ENCODE peak calls at places on chromosomes 2 and 18, in seven cellular contexts. One of them, this sample, is unnamed.

GRCh38 chr2:196083601-196084000 is 15.0 kb upstream of the DNAH7 start:
- DNase-seq in SK-N-SH: no peak
- DNase-seq in IMR-90: no peak
- DNase-seq in H1: no peak
- DNase-seq in HepG2: no peak
- DNase-seq in GM12878: no peak
- DNase-seq in A549: no peak
- DNase-seq in this sample: no peak

GRCh38 chr18:22558945-22559385 is 141.2 kb upstream of the CTAGE1 start:
- DNase-seq in IMR-90: peak
- DNase-seq in H1: no peak
- DNase-seq in A549: peak
- DNase-seq in GM12878: no peak
- DNase-seq in HepG2: peak
- DNase-seq in SK-N-SH: peak
- DNase-seq in this sample: peak

GRCh38 chr2:178279142-178279541 is 84.8 kb downstream of the OSBPL6 start:
- DNase-seq in SK-N-SH: no peak
- DNase-seq in H1: peak
- DNase-seq in A549: no peak
- DNase-seq in GM12878: no peak
- DNase-seq in HepG2: no peak
- DNase-seq in IMR-90: peak
- DNase-seq in this sample: no peak

GRCh38 chr18:48430162-48430561 is 21.0 kb upstream of the ZBTB7C start:
- DNase-seq in HepG2: no peak
- DNase-seq in IMR-90: no peak
- DNase-seq in H1: no peak
- DNase-seq in GM12878: no peak
- DNase-seq in SK-N-SH: no peak
- DNase-seq in A549: no peak
- DNase-seq in this sample: no peak

GRCh38 chr18:36388310-36388709 is 90.8 kb downstream of the FHOD3 start:
- DNase-seq in GM12878: no peak
- DNase-seq in HepG2: no peak
- DNase-seq in SK-N-SH: no peak
- DNase-seq in H1: no peak
- DNase-seq in IMR-90: no peak
- DNase-seq in A549: no peak
- DNase-seq in this sample: no peak

GRCh38 chr2:54416166-54416798 is 39.8 kb upstream of the SPTBN1 start:
- DNase-seq in GM12878: no peak
- DNase-seq in A549: no peak
- DNase-seq in SK-N-SH: no peak
- DNase-seq in IMR-90: peak
- DNase-seq in H1: no peak
- DNase-seq in HepG2: peak
- DNase-seq in this sample: peak

GRCh38 chr18:44824884-44825283 is 144.2 kb downstream of the SETBP1 start:
- DNase-seq in HepG2: no peak
- DNase-seq in IMR-90: no peak
- DNase-seq in H1: no peak
- DNase-seq in GM12878: no peak
- DNase-seq in SK-N-SH: no peak
- DNase-seq in A549: no peak
- DNase-seq in this sample: no peak

GRCh38 chr18:41036346-41036745 is 918.7 kb upstream of the PIK3C3 start:
- DNase-seq in HepG2: no peak
- DNase-seq in SK-N-SH: no peak
- DNase-seq in IMR-90: no peak
- DNase-seq in A549: no peak
- DNase-seq in GM12878: no peak
- DNase-seq in H1: no peak
- DNase-seq in this sample: no peak

GRCh38 chr2:109242222-109242653 is 113.2 kb downstream of the SH3RF3 start:
- DNase-seq in IMR-90: no peak
- DNase-seq in SK-N-SH: no peak
- DNase-seq in GM12878: no peak
- DNase-seq in HepG2: no peak
- DNase-seq in A549: no peak
- DNase-seq in H1: no peak
- DNase-seq in this sample: no peak

GRCh38 chr18:45954070-45954712 is 12.9 kb downstream of the EPG5 start:
- DNase-seq in HepG2: no peak
- DNase-seq in GM12878: no peak
- DNase-seq in IMR-90: peak
- DNase-seq in A549: no peak
- DNase-seq in H1: no peak
- DNase-seq in SK-N-SH: no peak
- DNase-seq in this sample: no peak

GRCh38 chr2:137223722-137224121 is 458.4 kb downstream of the THSD7B start:
- DNase-seq in HepG2: no peak
- DNase-seq in GM12878: no peak
- DNase-seq in A549: no peak
- DNase-seq in H1: no peak
- DNase-seq in IMR-90: no peak
- DNase-seq in SK-N-SH: no peak
- DNase-seq in this sample: no peak

GRCh38 chr18:76458522-76459311 is 36.3 kb downstream of the ZNF516 start:
- DNase-seq in H1: no peak
- DNase-seq in IMR-90: no peak
- DNase-seq in SK-N-SH: no peak
- DNase-seq in GM12878: no peak
- DNase-seq in HepG2: no peak
- DNase-seq in A549: no peak
- DNase-seq in this sample: no peak

GRCh38 chr2:9518780-9519179 is 36.9 kb downstream of the ADAM17 start:
- DNase-seq in SK-N-SH: no peak
- DNase-seq in H1: no peak
- DNase-seq in GM12878: no peak
- DNase-seq in IMR-90: no peak
- DNase-seq in A549: no peak
- DNase-seq in HepG2: no peak
- DNase-seq in this sample: no peak

GRCh38 chr2:68907923-68908253 is 36.7 kb upstream of the BMP10 start:
- DNase-seq in IMR-90: no peak
- DNase-seq in SK-N-SH: no peak
- DNase-seq in GM12878: no peak
- DNase-seq in H1: no peak
- DNase-seq in A549: no peak
- DNase-seq in HepG2: no peak
- DNase-seq in this sample: no peak

GRCh38 chr2:68908392-68908970 is 37.3 kb upstream of the BMP10 start:
- DNase-seq in H1: peak
- DNase-seq in IMR-90: peak
- DNase-seq in HepG2: no peak
- DNase-seq in A549: peak
- DNase-seq in GM12878: peak
- DNase-seq in SK-N-SH: no peak
- DNase-seq in this sample: peak

GRCh38 chr2:68905116-68905515 is 33.9 kb upstream of the BMP10 start:
- DNase-seq in IMR-90: peak
- DNase-seq in A549: no peak
- DNase-seq in SK-N-SH: no peak
- DNase-seq in H1: no peak
- DNase-seq in GM12878: no peak
- DNase-seq in HepG2: no peak
- DNase-seq in this sample: no peak

GRCh38 chr2:68909793-68910674 is 38.8 kb upstream of the BMP10 start:
- DNase-seq in HepG2: peak
- DNase-seq in GM12878: peak
- DNase-seq in IMR-90: peak
- DNase-seq in A549: peak
- DNase-seq in H1: no peak
- DNase-seq in SK-N-SH: peak
- DNase-seq in this sample: peak

DNA sequence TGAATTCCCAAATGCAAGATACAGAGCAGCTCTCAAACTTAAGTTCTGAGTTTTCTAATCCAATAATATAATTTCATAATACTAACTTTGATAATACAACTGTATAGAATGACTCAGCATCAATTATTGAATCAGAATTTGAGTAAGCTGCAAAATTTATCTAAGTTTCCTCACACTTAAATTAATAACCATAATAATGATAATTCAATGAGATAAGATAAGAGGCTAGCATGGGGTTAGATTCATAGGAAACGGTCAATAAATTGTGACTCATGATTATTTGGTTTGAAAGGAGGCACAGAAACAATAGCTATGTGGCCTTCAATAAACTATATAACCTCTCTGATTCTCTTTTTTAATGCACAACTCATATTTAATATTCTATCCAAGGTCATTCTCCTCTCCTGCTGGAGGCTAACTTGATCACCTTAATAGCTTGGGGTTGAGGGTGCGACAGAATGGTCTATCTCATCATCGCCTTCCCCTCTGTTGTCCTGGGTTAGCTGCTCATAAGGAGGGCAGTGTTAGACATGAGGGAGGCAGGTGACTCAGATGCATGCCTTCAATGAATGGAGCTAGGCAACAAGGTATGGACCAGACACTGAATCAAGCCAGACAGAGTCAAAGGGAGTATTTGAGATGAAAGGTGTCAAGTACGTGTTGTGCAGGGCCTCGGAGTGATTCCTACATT is 36.2 kb upstream of the BMP10 start:
- DNase-seq in SK-N-SH: no peak
- DNase-seq in HepG2: no peak
- DNase-seq in IMR-90: no peak
- DNase-seq in A549: no peak
- DNase-seq in GM12878: no peak
- DNase-seq in H1: no peak
- DNase-seq in this sample: no peak
- TF ChIP-seq RFX5 in SK-N-SH: no peak
- TF ChIP-seq RFX5 in HepG2: no peak
- TF ChIP-seq RFX5 in IMR-90: no peak
- TF ChIP-seq RFX5 in A549: no peak
- TF ChIP-seq RFX5 in GM12878: no peak
- TF ChIP-seq RFX5 in H1: no peak
- TF ChIP-seq RFX5 in this sample: no peak

DNA sequence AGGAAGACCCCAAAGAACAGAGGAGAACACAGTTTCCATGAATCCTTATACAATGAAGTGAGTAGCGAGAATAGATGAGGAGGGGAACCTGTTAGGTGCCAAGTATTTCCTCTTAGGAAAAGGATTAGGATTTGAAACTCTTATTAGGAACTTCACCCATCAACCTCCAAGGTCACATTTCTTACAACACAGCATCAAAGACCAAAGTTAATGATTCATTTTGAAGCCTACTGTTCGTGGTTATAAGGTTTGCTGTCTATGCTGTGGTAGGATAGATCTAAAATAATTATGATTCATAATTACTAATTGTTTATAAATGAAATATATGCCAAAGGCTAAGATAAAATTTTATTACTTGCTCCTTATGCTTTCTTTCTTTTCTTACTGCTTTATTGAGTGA is 6.1 kb downstream of the CFAP221 start:
- DNase-seq in HepG2: peak
- DNase-seq in H1: no peak
- DNase-seq in IMR-90: no peak
- DNase-seq in GM12878: no peak
- DNase-seq in SK-N-SH: no peak
- DNase-seq in A549: no peak
- DNase-seq in this sample: no peak
- TF ChIP-seq RFX5 in HepG2: no peak
- TF ChIP-seq RFX5 in H1: no peak
- TF ChIP-seq RFX5 in IMR-90: no peak
- TF ChIP-seq RFX5 in GM12878: no peak
- TF ChIP-seq RFX5 in SK-N-SH: no peak
- TF ChIP-seq RFX5 in A549: no peak
- TF ChIP-seq RFX5 in this sample: no peak

DNA sequence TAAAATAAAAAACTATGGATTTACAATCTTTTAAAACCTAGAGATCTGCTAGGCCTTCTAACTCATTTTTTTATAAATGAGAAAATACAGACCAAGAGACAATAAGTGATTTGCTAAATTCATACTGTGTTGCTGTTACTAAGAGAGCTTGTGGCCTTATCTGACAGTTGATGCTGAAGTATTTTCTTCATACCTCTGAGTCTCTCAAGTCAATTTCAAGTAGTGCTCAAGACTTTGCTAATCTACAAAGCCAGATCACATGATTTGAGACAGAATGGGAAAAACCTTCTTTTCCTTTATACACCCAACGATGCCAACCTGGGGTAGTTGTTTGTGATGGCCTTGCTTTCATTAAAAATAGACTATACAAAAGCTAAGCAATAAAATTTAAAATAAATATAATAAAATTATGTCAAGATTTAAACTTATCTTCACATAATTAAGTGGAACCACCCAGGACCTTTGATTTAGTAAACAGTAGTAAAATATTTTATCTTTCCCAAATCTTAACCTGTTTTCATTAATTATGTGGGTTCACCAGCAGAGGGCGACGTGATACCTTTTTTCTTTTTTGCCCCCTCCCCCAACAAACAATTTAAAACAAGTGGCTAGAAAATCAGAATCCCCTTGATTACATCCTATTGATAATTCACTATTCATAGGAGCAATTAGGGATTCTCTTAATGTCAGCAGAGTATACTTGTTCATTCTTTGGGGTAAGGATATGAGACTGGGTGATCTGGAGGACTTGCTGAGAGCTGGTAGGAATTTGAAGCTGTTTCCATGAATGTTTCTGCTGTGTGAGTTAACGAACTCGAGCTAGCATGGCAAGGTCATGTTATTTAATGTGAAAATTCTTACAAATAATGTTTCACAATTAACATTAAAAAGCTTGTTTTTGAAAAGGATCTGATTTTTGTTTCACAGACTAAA is 49.6 kb upstream of the SLC5A7 start:
- DNase-seq in GM12878: no peak
- DNase-seq in H1: no peak
- DNase-seq in IMR-90: no peak
- DNase-seq in SK-N-SH: peak
- DNase-seq in A549: no peak
- DNase-seq in HepG2: peak
- DNase-seq in this sample: peak
- TF ChIP-seq RFX5 in GM12878: no peak
- TF ChIP-seq RFX5 in H1: no peak
- TF ChIP-seq RFX5 in IMR-90: no peak
- TF ChIP-seq RFX5 in SK-N-SH: no peak
- TF ChIP-seq RFX5 in A549: no peak
- TF ChIP-seq RFX5 in HepG2: no peak
- TF ChIP-seq RFX5 in this sample: no peak

DNA sequence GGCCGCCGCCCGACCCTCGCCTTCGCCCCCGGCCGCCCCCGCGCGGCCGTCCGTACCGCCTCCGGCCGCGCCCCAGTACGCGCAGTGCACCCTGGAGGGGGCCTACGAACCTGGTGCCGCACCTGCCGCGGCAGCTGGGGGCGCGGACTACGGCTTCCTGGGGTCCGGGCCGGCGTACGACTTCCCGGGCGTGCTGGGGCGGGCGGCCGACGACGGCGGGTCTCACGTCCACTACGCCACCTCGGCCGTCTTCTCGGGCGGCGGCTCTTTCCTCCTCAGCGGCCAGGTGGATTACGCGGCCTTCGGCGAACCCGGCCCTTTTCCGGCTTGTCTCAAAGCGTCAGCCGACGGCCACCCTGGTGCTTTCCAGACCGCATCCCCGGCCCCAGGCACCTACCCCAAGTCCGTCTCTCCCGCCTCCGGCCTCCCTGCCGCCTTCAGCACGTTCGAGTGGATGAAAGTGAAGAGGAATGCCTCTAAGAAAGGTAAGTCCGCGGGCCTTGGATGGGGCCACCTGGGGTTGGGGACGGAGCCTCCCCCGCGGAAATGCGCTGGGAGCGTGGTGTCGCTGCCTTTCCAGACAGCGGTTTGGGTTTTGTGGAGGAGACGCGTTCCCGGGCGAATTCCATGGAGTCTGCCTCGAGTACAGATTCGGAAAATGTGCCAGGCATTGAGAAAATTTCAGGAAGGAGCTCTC is 649 bp downstream of the HOXD1 start:
- DNase-seq in H1: no peak
- DNase-seq in HepG2: no peak
- DNase-seq in IMR-90: no peak
- DNase-seq in GM12878: no peak
- DNase-seq in A549: no peak
- DNase-seq in SK-N-SH: no peak
- DNase-seq in this sample: no peak
- TF ChIP-seq RFX5 in H1: no peak
- TF ChIP-seq RFX5 in HepG2: no peak
- TF ChIP-seq RFX5 in IMR-90: no peak
- TF ChIP-seq RFX5 in GM12878: no peak
- TF ChIP-seq RFX5 in A549: no peak
- TF ChIP-seq RFX5 in SK-N-SH: no peak
- TF ChIP-seq RFX5 in this sample: no peak